ENCODE peak calls at places on chromosomes 4 and X, in seven cellular contexts. E, O, V, W, T, N and I are unnamed samples.
A peak's percentile ranks its signal among the peaks of the same experiment; 100 is the strongest.

GRCh38 chrX:49673394-49673793 is 22.4 kb downstream of the PAGE1 start:
- DNase-seq in V (no peak), W (no peak), T (no peak), N (no peak), E (no peak), O (no peak), I (no peak)

GRCh38 chr4:3201718-3202702 is 46.9 kb upstream of the MSANTD1 start:
- DNase-seq in N (no peak), V (no peak), W (peak; percentile 48), E (peak; percentile 13), T (no peak), O (peak; percentile 76), I (no peak)

GRCh38 chr4:165580379-165580905 is 201.6 kb downstream of the CPE start:
- DNase-seq in T (no peak), O (no peak), E (no peak), W (no peak), N (no peak), V (peak; percentile 61), I (no peak)

GRCh38 chr4:124631760-124632159 is 80.8 kb downstream of the ANKRD50 start:
- DNase-seq in E (peak; percentile 77), W (peak; percentile 55), O (no peak), N (no peak), T (no peak), V (peak; percentile 74), I (no peak)

GRCh38 chr4:152500798-152501434 is 35.0 kb downstream of the FBXW7 start:
- DNase-seq in T (peak; percentile 50), E (peak; percentile 33), O (peak; percentile 64), V (no peak), W (no peak), N (peak; percentile 68), I (peak; percentile 20)

GRCh38 chr4:5330339-5330738 is 279.1 kb downstream of the STK32B start:
- DNase-seq in O (no peak), T (no peak), E (no peak), N (no peak), V (no peak), W (no peak), I (no peak)

GRCh38 chr4:28278676-28279075 is 1418.0 kb downstream of the STIM2 start:
- DNase-seq in T (no peak), E (no peak), W (no peak), N (no peak), V (no peak), O (no peak), I (no peak)

GRCh38 chrX:10254746-10255145 is 98.0 kb downstream of the CLCN4 start:
- DNase-seq in T (no peak), N (no peak), E (no peak), V (no peak), W (no peak), O (no peak), I (no peak)

GRCh38 chr4:63528592-63528991 is 880.7 kb downstream of the TECRL start:
- DNase-seq in O (no peak), E (no peak), W (no peak), N (no peak), T (no peak), V (no peak), I (no peak)